ENCODE peak calls at places on chromosomes 7 and 10, in four cellular contexts. D is H1, Y is IMR-90, J is mesendoderm. W is an unnamed sample.

GRCh38 chr7:130272456-130273080 is 5.9 kb downstream of the CPA2 start:
- DNase-seq in Y (no peak), D (peak; percentile 61), J (no peak), W (peak; percentile 58)

GRCh38 chr7:158321056-158321700 is 266.4 kb downstream of the PTPRN2 start:
- DNase-seq in J (no peak), D (peak; percentile 41), Y (no peak), W (peak; percentile 14)

GRCh38 chr7:46879783-46880182 is 702.1 kb downstream of the TNS3 start:
- DNase-seq in J (no peak), Y (no peak), D (no peak), W (no peak)

GRCh38 chr7:92634924-92635519 is 44.8 kb upstream of the FAM133B start:
- DNase-seq in Y (peak; percentile 90), D (no peak), J (peak; percentile 41), W (no peak)

GRCh38 chr10:90859321-90859751 is 1.5 kb upstream of the HTR7 start:
- DNase-seq in Y (peak; percentile 79), J (no peak), D (no peak), W (no peak)

GRCh38 chr10:114246679-114247305 is 7.7 kb downstream of the VWA2 start:
- DNase-seq in J (no peak), D (no peak), Y (no peak), W (no peak)

GRCh38 chr10:6014241-6014761 is 37.0 kb upstream of the IL15RA start:
- DNase-seq in Y (peak; percentile 42), D (peak; percentile 74), J (peak; percentile 58), W (peak; percentile 49)

GRCh38 chr7:94364816-94365215 is 29.9 kb upstream of the COL1A2 start:
- DNase-seq in J (no peak), D (no peak), Y (no peak), W (no peak)

GRCh38 chr10:88385601-88386203 is 197.4 kb downstream of the RNLS start:
- DNase-seq in D (no peak), J (no peak), Y (no peak), W (peak; percentile 25)

GRCh38 chr10:78769526-78769925 is 299.2 kb upstream of the ZMIZ1 start:
- DNase-seq in J (no peak), Y (no peak), D (no peak), W (no peak)

GRCh38 chr7:1408466-1408865 is 50.8 kb downstream of the MICALL2 start:
- DNase-seq in Y (no peak), J (no peak), D (no peak), W (no peak)

GRCh38 chr7:39595102-39595620 is 28.2 kb upstream of the RALA start:
- DNase-seq in J (no peak), D (no peak), Y (peak; percentile 50), W (no peak)

GRCh38 chr7:16718111-16718656 is 35.4 kb upstream of the TSPAN13 start:
- DNase-seq in Y (no peak), D (no peak), J (no peak), W (no peak)

GRCh38 chr10:92849234-92849525 is 860 bp downstream of the EXOC6 start:
- DNase-seq in D (no peak), J (no peak), Y (peak; percentile 30), W (no peak)

GRCh38 chr10:91211675-91212074 is 8.8 kb upstream of the PCGF5 start:
- DNase-seq in J (peak; percentile 10), D (no peak), Y (no peak), W (no peak)

GRCh38 chr7:51267169-51267568 is 49.4 kb downstream of the COBL start:
- DNase-seq in J (no peak), D (no peak), Y (no peak), W (no peak)

GRCh38 chr10:86300931-86301330 is 65.7 kb downstream of the GRID1 start:
- DNase-seq in J (no peak), Y (no peak), D (no peak), W (peak; percentile 14)

GRCh38 chr10:62778125-62778524 is 26.4 kb upstream of the ADO start:
- DNase-seq in J (no peak), D (no peak), Y (no peak), W (no peak)

GRCh38 chr10:12180221-12180974 is 15.3 kb downstream of the NUDT5 start:
- DNase-seq in D (no peak), Y (no peak), J (peak; percentile 63), W (peak; percentile 45)

GRCh38 chr10:110088756-110089155 is 81.0 kb downstream of the ADD3 start:
- DNase-seq in J (no peak), D (no peak), Y (no peak), W (no peak)

GRCh38 chr10:110226926-110227641 is 19.7 kb downstream of the MXI1 start:
- DNase-seq in D (peak; percentile 61), J (peak; percentile 59), Y (peak; percentile 19), W (peak; percentile 70)

GRCh38 chr7:134018321-134018720 is 108.8 kb upstream of the LRGUK start:
- DNase-seq in J (no peak), D (no peak), Y (no peak), W (no peak)
- H4K5ac ChIP-seq in J (no peak overlapping the region), D (no peak overlapping the region), Y (no peak overlapping the region), W (no peak overlapping the region)

GRCh38 chr10:30847642-30848041 is 184.0 kb downstream of the ZNF438 start:
- DNase-seq in D (no peak), J (no peak), Y (no peak), W (no peak)
- H4K5ac ChIP-seq in D (no peak overlapping the region), J (no peak overlapping the region), Y (no peak overlapping the region), W (no peak overlapping the region)

GRCh38 chr10:126123466-126123865 is 227.1 kb downstream of the FANK1 start:
- DNase-seq in J (no peak), D (peak; percentile 51), Y (no peak), W (peak; percentile 43)
- H4K5ac ChIP-seq in J (no peak overlapping the region), D (no peak overlapping the region), Y (no peak overlapping the region), W (no peak overlapping the region)

GRCh38 chr7:141057788-141058187 is 16.1 kb upstream of the TMEM178B start:
- DNase-seq in D (no peak), J (no peak), Y (no peak), W (no peak)
- H4K5ac ChIP-seq in D (no peak overlapping the region), J (no peak overlapping the region), Y (no peak overlapping the region), W (no peak overlapping the region)

GRCh38 chr7:138188290-138188858 is 112.1 kb downstream of the AKR1D1 start:
- DNase-seq in J (no peak), D (no peak), Y (no peak), W (peak; percentile 38)

GRCh38 chr7:138184191-138184590 is 107.9 kb downstream of the AKR1D1 start:
- DNase-seq in D (no peak), J (no peak), Y (no peak), W (no peak)

GRCh38 chr7:138185132-138185908 is 109.1 kb downstream of the AKR1D1 start:
- DNase-seq in J (no peak), Y (no peak), D (no peak), W (no peak)

DNA sequence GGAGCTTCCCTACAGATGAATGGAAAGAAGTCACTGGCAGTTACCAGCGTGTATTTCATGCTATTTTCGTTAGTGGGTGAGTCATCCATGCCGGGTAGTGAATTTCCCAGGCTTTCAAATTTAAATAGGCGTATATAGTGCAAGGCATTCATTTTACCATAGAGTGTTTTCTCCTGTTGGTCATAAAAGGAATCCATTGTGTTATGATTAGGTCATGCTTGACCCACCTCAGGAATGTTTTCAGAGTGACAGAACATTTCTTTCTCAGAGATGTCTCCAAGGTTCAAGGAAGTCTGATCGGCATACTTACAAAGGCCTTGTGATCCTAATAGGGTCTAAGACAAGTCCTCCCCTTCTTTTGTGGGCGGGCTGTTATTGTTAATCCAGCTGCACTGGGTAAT is 110.7 kb downstream of the AKR1D1 start:
- DNase-seq in J (no peak), Y (peak; percentile 4), D (no peak), W (no peak)
- H4K5ac ChIP-seq in J (no peak overlapping the region), Y (no peak overlapping the region), D (no peak overlapping the region), W (no peak overlapping the region)

DNA sequence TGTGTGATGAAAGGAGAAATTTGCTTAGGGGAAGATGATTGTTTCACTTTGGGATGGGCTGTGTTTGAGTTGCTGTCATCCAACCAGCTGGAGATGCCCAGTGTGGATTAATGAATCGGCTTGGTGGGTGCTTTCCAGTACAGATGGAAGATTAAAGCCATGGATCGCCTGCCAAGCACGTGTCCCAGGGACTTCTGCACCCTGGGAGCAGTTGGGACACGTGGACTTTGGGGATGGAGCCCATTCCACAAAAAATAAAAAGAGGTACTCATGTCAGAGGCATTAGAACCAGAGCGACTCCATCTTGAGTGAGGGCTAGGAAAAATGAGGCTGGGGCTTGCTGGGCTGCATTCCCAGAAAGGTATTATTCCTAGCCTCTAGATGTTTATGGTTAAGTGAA is 29.3 kb upstream of the PRLHR start:
- DNase-seq in Y (no peak), D (no peak), J (no peak), W (no peak)
- H4K5ac ChIP-seq in Y (no peak overlapping the region), D (no peak overlapping the region), J (no peak overlapping the region), W (no peak overlapping the region)

GRCh38 chr7:11592699-11593098 is 239.3 kb downstream of the THSD7A start:
- DNase-seq in D (no peak), J (no peak), Y (no peak), W (no peak)
- H4K5ac ChIP-seq in D (no peak overlapping the region), J (no peak overlapping the region), Y (no peak overlapping the region), W (no peak overlapping the region)

GRCh38 chr7:90064370-90064769 is 89.9 kb upstream of the STEAP1 start:
- DNase-seq in J (no peak), Y (no peak), D (no peak), W (no peak)

DNA sequence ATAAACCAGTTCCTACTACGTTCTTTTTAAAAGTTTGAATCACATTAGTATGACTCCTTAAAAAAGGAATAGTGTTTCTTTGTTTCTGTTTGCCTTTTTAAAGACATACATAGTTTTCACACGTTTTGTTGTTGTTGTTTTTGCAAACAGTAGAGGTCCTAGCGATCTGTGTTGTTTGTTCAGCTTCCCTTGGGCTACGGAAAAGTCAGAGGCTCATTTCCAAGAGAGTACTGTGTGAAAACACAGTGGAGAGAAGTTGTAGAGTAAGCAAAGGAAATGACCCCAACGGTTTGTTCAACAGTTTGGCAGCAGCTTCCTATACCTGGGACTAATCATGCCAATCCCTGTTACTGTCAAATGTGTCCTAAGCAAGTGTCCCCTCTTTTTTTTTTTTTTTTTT is 87.1 kb upstream of the STEAP1 start:
- DNase-seq in Y (no peak), J (peak; percentile 15), D (no peak), W (no peak)
- H4K5ac ChIP-seq in Y (no peak overlapping the region), J (no peak overlapping the region), D (no peak overlapping the region), W (no peak overlapping the region)